ENCODE peak calls at places on chromosomes 7 and 10, in four cellular contexts. D is astrocyte, M is Peyer's patch, B is psoas muscle. W is an unnamed sample.

GRCh38 chr7:152637920-152638580 is 37.9 kb downstream of the XRCC2 start:
- DNase-seq in B (no peak), M (no peak), D (no peak), W (no peak)

GRCh38 chr10:44044549-44044948 is 340.3 kb downstream of the CXCL12 start:
- DNase-seq in M (no peak), D (no peak), B (no peak), W (no peak)

GRCh38 chr7:8263048-8263447 is 1.1 kb upstream of the ICA1 start:
- DNase-seq in M (no peak), D (no peak), B (no peak), W (no peak)

GRCh38 chr10:104127411-104127810 is 5.4 kb downstream of the SFR1 start:
- DNase-seq in B (no peak), M (no peak), D (no peak), W (no peak)

GRCh38 chr7:64877714-64878610 is 25.1 kb upstream of the ZNF273 start:
- DNase-seq in M (no peak), B (no peak), D (no peak), W (no peak)

GRCh38 chr7:69620063-69620462 is 21.8 kb downstream of the AUTS2 start:
- DNase-seq in D (no peak), M (no peak), B (no peak), W (no peak)

GRCh38 chr10:82813856-82814255 is 938.9 kb downstream of the NRG3 start:
- DNase-seq in B (no peak), D (peak), M (no peak), W (peak)

GRCh38 chr7:85719981-85720963 is 533.4 kb upstream of the SEMA3D start:
- DNase-seq in M (no peak), B (no peak), D (peak), W (peak)

GRCh38 chr7:87600130-87601124 is at the start of gene ABCB1:
- DNase-seq in D (peak), M (peak), B (peak), W (peak)

GRCh38 chr10:112738586-112739218 is 211.3 kb upstream of the TCF7L2 start:
- DNase-seq in B (no peak), D (no peak), M (no peak), W (no peak)

GRCh38 chr10:101018600-101019439 is 12.1 kb downstream of the PDZD7 start:
- DNase-seq in D (peak), M (peak), B (peak), W (peak)

DNA sequence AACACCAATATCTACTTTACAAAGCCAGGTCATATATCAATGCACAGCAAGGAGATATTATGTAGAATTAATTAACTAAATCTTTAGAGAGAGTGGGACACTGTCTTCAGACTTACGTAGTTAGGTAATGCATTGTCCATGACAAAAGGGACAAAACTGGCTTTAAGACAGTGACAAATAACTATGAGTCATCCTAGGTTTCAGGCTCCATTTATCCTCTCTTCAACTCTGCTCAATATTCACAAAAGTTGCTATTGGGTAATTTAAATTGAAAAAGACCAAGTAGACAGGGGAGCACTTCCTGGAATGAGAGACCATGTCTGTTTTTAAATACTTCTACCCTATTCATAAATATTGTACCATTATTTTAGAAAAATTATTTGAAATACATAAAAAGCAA is 464.5 kb downstream of the ARL4A start:
- DNase-seq in B (no peak), M (no peak), D (no peak), W (no peak)
- TF ChIP-seq CTCF in B (no peak), M (no peak), D (no peak), W (no peak)

DNA sequence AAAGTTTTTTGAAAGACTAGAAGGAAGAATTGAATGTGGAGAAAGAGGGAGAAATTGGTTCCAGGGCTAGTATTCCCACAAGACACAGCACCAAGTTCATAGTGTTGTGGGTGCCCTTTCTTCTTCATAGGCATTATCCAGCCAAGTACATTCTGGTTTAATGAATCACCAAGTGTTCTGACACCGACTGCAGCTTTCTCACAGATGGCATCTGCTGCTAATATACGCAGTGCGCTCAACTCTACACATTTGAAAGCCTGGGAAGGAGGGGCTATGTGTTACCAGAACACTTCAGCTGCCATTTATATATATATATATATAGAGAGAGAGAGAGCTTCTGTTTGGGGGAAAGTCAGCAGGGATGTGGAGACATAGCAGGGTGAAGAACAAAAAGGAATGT is 1168.4 kb downstream of the GATA3 start:
- DNase-seq in D (peak), M (no peak), B (no peak), W (peak)
- H3K4me3 ChIP-seq in D (no peak), M (no peak), B (no peak), W (no peak)

GRCh38 chr7:158439035-158439434 is 148.6 kb downstream of the PTPRN2 start:
- DNase-seq in M (peak), B (no peak), D (no peak), W (no peak)

GRCh38 chr7:158444501-158445420 is 142.9 kb downstream of the PTPRN2 start:
- DNase-seq in M (peak), D (no peak), B (no peak), W (no peak)

GRCh38 chr7:158443688-158444483 is 143.7 kb downstream of the PTPRN2 start:
- DNase-seq in B (no peak), M (peak), D (no peak), W (no peak)

GRCh38 chr7:158443014-158443687 is 144.5 kb downstream of the PTPRN2 start:
- DNase-seq in M (peak), B (no peak), D (no peak), W (no peak)

GRCh38 chr7:158442260-158442659 is 145.4 kb downstream of the PTPRN2 start:
- DNase-seq in D (no peak), B (no peak), M (no peak), W (no peak)
- TF ChIP-seq CTCF in D (no peak), B (no peak), M (peak), W (no peak)

DNA sequence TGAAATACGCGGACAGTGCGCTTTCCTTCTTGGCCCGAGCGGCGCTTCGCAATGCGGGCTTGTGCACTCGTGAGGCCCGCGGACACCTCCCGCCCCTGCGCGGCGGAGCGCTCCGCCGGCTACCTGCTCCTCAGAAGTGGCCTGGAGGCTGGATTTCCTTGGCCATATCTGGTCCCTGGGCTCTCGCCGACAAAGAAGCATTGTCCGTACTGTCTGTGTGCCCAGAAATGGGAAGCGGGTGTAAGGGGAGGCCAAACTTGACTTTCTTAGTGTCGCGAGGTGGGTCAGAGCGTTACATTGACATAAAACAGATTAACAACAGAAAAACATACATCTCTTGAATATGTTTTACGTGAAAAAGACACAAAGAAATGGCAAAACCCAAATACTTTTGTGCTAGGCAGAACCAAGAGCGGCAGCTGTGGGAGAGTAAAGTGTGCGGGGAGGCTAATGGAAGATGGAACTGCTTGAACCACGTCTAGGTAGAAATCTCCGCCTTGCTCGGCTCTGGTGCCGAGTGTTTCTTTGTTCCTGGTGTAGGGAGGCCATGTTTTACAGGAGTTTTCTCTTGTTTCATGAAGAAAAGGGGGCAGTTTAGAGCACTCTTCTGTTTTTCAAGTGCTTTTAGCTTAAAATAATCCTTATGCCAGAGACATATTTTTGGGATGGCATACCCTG is 1.5 kb downstream of the LANCL2 start:
- DNase-seq in B (no peak), M (no peak), D (no peak), W (no peak)
- H3K4me3 ChIP-seq in B (peak), M (peak), D (peak), W (peak)

GRCh38 chr10:120221873-120222485 is 235.0 kb upstream of the PLPP4 start:
- DNase-seq in B (no peak), D (peak), M (no peak), W (peak)
- TF ChIP-seq CTCF in B (no peak), D (peak), M (peak), W (peak)

DNA sequence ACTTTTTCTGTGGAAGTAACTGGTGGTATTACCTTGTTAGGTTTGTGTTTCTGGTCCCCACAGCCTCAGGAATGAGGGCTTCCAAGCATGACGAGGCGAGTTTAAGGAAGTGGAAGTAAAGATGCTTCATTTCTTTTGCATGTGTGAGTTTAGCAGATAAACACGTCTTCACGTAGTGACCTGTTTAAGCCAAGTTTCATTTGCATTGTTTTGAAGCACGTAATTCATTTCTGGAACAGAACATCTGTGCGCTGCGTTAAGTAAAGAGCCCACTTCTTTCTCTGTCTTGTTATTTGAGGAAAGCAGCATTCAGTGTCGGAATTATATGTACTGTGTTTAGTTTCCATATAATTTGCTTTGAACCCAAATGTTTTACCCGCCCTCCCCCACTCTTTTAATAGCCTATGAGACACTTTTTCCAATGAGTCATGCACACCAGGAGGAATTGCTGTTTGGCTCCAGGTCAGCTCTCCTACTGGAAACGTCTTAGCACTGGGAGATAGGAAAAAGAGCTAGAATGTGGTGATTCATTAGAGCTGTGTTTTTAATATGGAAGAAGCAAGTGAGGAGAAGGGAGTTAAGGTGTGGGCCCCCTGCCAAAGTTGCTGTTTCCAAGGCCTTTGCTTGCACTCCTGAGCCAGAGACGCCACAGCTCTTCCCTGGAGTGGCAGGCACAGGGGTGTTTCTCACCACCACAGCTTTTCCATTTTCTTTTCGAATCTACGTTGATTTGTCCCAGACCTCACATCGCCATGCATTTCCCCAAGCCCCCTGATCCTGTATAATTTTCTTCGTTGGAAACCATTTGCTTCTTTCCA is 36.8 kb downstream of the BTBD16 start:
- DNase-seq in D (peak), M (no peak), B (peak), W (peak)
- H3K4me3 ChIP-seq in D (peak), M (no peak), B (peak), W (peak)

GRCh38 chr7:134255814-134256213 is 60.9 kb downstream of the SLC35B4 start:
- DNase-seq in M (no peak), D (no peak), B (no peak), W (no peak)
- TF ChIP-seq CTCF in M (no peak), D (no peak), B (no peak), W (no peak)

W was measured in AG10803.